ENCODE peak calls at places on chromosomes 4 and X, in four cellular contexts. I is K562, V is GM23248, M is fibroblast of lung. O is an unnamed sample. For H3K4me1, the result is how much of the 10 kb centered on the place peaks cover.

GRCh38 chrX:133297284-133297683 is 79.1 kb upstream of the TFDP3 start:
- DNase-seq in I (no peak), V (peak), M (peak), O (no peak)

GRCh38 chrX:154986826-154987575 is 35.5 kb downstream of the F8 start:
- DNase-seq in I (no peak), V (peak), M (no peak), O (no peak)

GRCh38 chr4:133584714-133585113 is 435.6 kb downstream of the PCDH10 start:
- DNase-seq in I (no peak), V (peak), M (no peak), O (no peak)

GRCh38 chrX:140346711-140347110 is 158.2 kb downstream of the SOX3 start:
- DNase-seq in I (no peak), V (peak), M (peak), O (no peak)

GRCh38 chr4:88660446-88661294 is 37.0 kb downstream of the NAP1L5 start:
- DNase-seq in I (no peak), V (peak), M (peak), O (no peak)

GRCh38 chrX:39470588-39471155 is 627.1 kb downstream of the BCOR start:
- DNase-seq in I (no peak), V (peak), M (peak), O (no peak)

GRCh38 chr4:81965911-81966310 is 407.9 kb downstream of the HNRNPD start:
- DNase-seq in I (no peak), V (no peak), M (no peak), O (no peak)

GRCh38 chr4:155241664-155242063 is 33.2 kb downstream of the NPY2R start:
- DNase-seq in I (no peak), V (no peak), M (no peak), O (no peak)

GRCh38 chr4:184250795-184251679 is 33.4 kb upstream of the ENPP6 start:
- DNase-seq in I (peak), V (peak), M (peak), O (no peak)

GRCh38 chr4:23966720-23967119 is 76.9 kb upstream of the PPARGC1A start:
- DNase-seq in I (no peak), V (no peak), M (no peak), O (no peak)

GRCh38 chrX:129953334-129953648 is 29.1 kb upstream of the BCORL1 start:
- DNase-seq in I (no peak), V (no peak), M (no peak), O (no peak)

GRCh38 chr4:2244947-2245786 is 3.2 kb upstream of the HAUS3 start:
- DNase-seq in I (no peak), V (no peak), M (no peak), O (no peak)
- H3K27ac ChIP-seq in I (peak), V (no peak), M (no peak), O (no peak)

DNA sequence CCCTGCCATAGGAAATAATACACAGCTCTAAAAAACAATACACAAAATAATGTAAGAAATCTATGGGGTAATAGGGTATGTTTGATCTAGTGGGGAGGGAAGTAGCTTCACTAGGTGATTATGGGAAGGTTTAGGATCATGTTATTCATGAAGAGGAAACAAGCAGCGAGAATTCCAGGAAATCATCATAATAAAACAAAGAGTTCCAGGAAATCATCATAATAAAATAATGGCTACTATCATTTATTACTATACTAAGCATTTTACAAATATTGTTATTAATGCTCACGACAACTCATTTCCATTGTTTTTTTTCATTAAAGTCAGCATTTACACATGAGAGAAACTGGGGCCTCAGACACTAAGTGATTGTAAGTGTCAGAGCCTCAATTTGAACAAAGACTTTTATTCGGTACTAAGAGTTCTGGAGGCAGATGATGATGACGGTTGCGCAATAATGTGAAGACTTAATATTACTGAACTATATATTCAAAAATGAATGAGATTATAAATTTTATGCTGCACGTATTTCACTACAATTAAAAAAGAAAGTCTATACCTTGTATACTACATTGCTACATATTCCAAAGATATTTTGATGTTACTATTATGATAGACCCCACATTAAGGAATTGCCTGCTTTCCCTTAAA is 12.2 kb upstream of the CXCL8 start:
- DNase-seq in I (no peak), V (no peak), M (no peak), O (no peak)
- H3K4me1 ChIP-seq in I (under half), V (under half), M (under half), O (under half)

GRCh38 chr4:57109530-57109846 is 697 bp downstream of the IGFBP7 start:
- DNase-seq in I (no peak), V (peak), M (no peak), O (no peak)
- H3K9ac ChIP-seq in I (no peak), V (peak), M (peak), O (peak)

GRCh38 chrX:121858867-121859647 is 811.6 kb downstream of the GLUD2 start:
- DNase-seq in I (no peak), V (no peak), M (no peak), O (no peak)
- H3K27ac ChIP-seq in I (no peak), V (no peak), M (no peak), O (no peak)

DNA sequence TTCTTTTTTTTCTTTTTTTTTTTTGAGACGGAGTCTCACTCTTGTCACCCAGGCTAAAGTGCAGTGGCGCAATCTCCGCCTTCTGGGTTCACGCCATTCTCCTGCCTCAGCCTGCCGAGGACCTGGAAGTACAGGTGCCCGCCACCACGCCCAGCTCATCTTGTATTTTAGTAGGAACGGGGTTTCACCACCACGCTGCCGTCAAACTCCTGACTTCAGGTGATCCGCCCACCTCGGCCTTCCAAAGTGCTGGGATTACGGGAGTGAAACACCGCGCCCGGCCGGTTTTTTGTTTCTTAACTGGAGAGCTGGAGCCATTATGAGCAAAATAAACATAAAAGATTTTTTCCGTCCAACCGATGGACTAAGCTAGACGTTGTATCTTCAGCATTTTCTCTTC is 1.9 kb upstream of the WDR17 start:
- DNase-seq in I (no peak), V (no peak), M (no peak), O (peak)
- H3K4me1 ChIP-seq in I (under half), V (under half), M (under half), O (under half)

GRCh38 chr4:153541426-153542096 is 75.4 kb downstream of the TMEM131L start:
- DNase-seq in I (no peak), V (peak), M (peak), O (no peak)

GRCh38 chr4:153538408-153539057 is 72.4 kb downstream of the TMEM131L start:
- DNase-seq in I (no peak), V (peak), M (no peak), O (no peak)

GRCh38 chr4:153542131-153542530 is 76.0 kb downstream of the TMEM131L start:
- DNase-seq in I (no peak), V (no peak), M (no peak), O (no peak)

GRCh38 chr4:153537493-153537960 is 71.4 kb downstream of the TMEM131L start:
- DNase-seq in I (no peak), V (no peak), M (no peak), O (no peak)

GRCh38 chr4:153539058-153539826 is 73.1 kb downstream of the TMEM131L start:
- DNase-seq in I (no peak), V (no peak), M (no peak), O (no peak)
- H3K9ac ChIP-seq in I (no peak), V (peak), M (no peak), O (no peak)

DNA sequence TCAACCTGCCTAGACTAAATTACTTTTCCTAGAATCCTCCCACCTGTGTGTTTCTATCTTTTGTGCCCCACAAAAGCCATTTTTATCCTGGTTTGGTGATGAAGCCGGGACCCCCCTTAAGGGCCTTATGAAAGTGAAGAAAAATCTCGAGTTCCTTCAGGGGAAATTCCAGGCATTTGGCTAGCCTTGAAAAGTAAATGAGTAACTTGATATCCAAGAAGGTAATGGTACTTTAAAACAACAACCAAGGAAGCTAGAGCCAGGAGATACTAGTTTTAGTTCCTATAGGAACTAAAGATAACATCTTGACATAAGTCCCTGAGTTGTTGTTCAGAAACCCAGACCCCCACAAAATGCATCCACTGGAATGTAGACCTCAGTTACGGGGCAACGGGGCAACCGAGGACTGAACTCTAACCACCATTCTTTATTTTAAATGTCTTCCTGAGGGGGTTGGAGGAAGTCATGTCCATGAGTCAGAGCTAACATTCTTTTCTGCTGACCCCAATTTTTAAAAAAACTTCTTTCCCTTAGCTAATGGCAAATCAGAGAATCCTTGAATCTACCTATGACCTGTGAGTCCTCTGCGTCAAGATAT is 73.9 kb downstream of the VCX3A start:
- DNase-seq in I (no peak), V (no peak), M (peak), O (no peak)
- H3K27ac ChIP-seq in I (no peak), V (no peak), M (no peak), O (no peak)